ENCODE peak calls at places on chromosomes 11 and 22, in five cellular contexts. E is RWPE2; T is vagina; X is IMR-90; N is effector memory CD4-positive, alpha-beta T cell. V is an unnamed sample. For H3K27me3 and H3K36me3, the result is how much of the 10 kb centered on the place peaks cover.

GRCh38 chr11:31817054-31817620 is 6.0 kb upstream of the PAX6 start:
- DNase-seq in E (no peak), T (no peak), X (no peak), N (no peak), V (no peak)

GRCh38 chr22:44638966-44639739 is 62.9 kb upstream of the PRR5 start:
- DNase-seq in E (no peak), T (no peak), X (no peak), N (no peak), V (no peak)

GRCh38 chr11:106137758-106138157 is 60.3 kb downstream of the AASDHPPT start:
- DNase-seq in E (no peak), T (no peak), X (no peak), N (no peak), V (no peak)

GRCh38 chr11:68390315-68390714 is 70.2 kb upstream of the PPP6R3 start:
- DNase-seq in E (no peak), T (no peak), X (no peak), N (no peak), V (no peak)

GRCh38 chr11:10310301-10310841 is 5.5 kb downstream of the ADM start:
- DNase-seq in E (no peak), T (no peak), X (peak), N (no peak), V (no peak)

GRCh38 chr22:16807109-16807508 is 18.1 kb downstream of the XKR3 start:
- DNase-seq in E (no peak), T (no peak), X (no peak), N (no peak), V (no peak)

GRCh38 chr11:72652871-72653615 is 21.2 kb downstream of the PDE2A start:
- DNase-seq in E (no peak), T (no peak), X (no peak), N (no peak), V (no peak)

GRCh38 chr11:26276798-26277424 is 55.0 kb upstream of the ANO3 start:
- DNase-seq in E (no peak), T (no peak), X (peak), N (no peak), V (peak)

GRCh38 chr22:45632791-45633515 is 38.7 kb upstream of the ATXN10 start:
- DNase-seq in E (no peak), T (no peak), X (no peak), N (no peak), V (no peak)

GRCh38 chr11:11494348-11494747 is 127.5 kb downstream of the GALNT18 start:
- DNase-seq in E (no peak), T (no peak), X (no peak), N (no peak), V (no peak)

GRCh38 chr22:23969071-23969470 is 2.4 kb downstream of the DDTL start:
- DNase-seq in E (no peak), T (no peak), X (no peak), N (no peak), V (no peak)

GRCh38 chr11:47856186-47856585 is 8.0 kb upstream of the NUP160 start:
- DNase-seq in E (no peak), T (no peak), X (peak), N (no peak), V (no peak)

GRCh38 chr11:68321293-68322030 is 9.1 kb downstream of the LRP5 start:
- DNase-seq in E (no peak), T (no peak), X (no peak), N (no peak), V (no peak)

GRCh38 chr11:61784506-61784805 is 7.9 kb downstream of the TMEM258 start:
- DNase-seq in E (no peak), T (no peak), X (no peak), N (no peak), V (no peak)

GRCh38 chr11:76701701-76702100 is 31.2 kb upstream of the LRRC32 start:
- DNase-seq in E (no peak), T (no peak), X (peak), N (no peak), V (no peak)

GRCh38 chr11:69931994-69932910 is 113.0 kb upstream of the FGF3 start:
- DNase-seq in E (peak), T (no peak), X (no peak), N (no peak), V (no peak)

GRCh38 chr22:25406510-25407210 is 157.8 kb upstream of the GRK3 start:
- DNase-seq in E (no peak), T (no peak), X (no peak), N (no peak), V (no peak)

GRCh38 chr22:46763051-46763705 is 728 bp downstream of the TBC1D22A start:
- DNase-seq in E (no peak), T (no peak), X (peak), N (peak), V (peak)

GRCh38 chr11:117931331-117931950 is 2.2 kb upstream of the TMPRSS13 start:
- DNase-seq in E (peak), T (no peak), X (no peak), N (no peak), V (no peak)

GRCh38 chr22:47592791-47593190 is 830.3 kb downstream of the TBC1D22A start:
- DNase-seq in E (no peak), T (peak), X (no peak), N (no peak), V (no peak)

GRCh38 chr22:25153961-25154685 is 45.5 kb upstream of the CRYBB3 start:
- DNase-seq in E (peak), T (no peak), X (no peak), N (no peak), V (no peak)

GRCh38 chr11:64511966-64512365 is 79.1 kb upstream of the SLC22A12 start:
- DNase-seq in E (no peak), T (no peak), X (no peak), N (no peak), V (no peak)

GRCh38 chr11:119509969-119510401 is 87.0 kb upstream of the THY1 start:
- DNase-seq in E (no peak), T (no peak), X (peak), N (no peak), V (no peak)

GRCh38 chr11:72759468-72759867 is 7.3 kb upstream of the ARAP1 start:
- DNase-seq in E (no peak), T (no peak), X (no peak), N (no peak), V (no peak)

GRCh38 chr11:68314203-68314885 is 2.0 kb downstream of the LRP5 start:
- DNase-seq in E (no peak), T (no peak), X (no peak), N (no peak), V (no peak)

GRCh38 chr22:18023509-18024275 is 669 bp downstream of the MICAL3 start:
- DNase-seq in E (peak), T (no peak), X (peak), N (no peak), V (no peak)

GRCh38 chr22:18022851-18023250 is 1.5 kb downstream of the MICAL3 start:
- DNase-seq in E (no peak), T (no peak), X (no peak), N (no peak), V (no peak)

GRCh38 chr22:18021431-18021830 is 2.9 kb downstream of the MICAL3 start:
- DNase-seq in E (no peak), T (no peak), X (no peak), N (no peak), V (no peak)

GRCh38 chr22:18024956-18025720 is 777 bp upstream of the MICAL3 start:
- DNase-seq in E (no peak), T (no peak), X (no peak), N (no peak), V (no peak)

DNA sequence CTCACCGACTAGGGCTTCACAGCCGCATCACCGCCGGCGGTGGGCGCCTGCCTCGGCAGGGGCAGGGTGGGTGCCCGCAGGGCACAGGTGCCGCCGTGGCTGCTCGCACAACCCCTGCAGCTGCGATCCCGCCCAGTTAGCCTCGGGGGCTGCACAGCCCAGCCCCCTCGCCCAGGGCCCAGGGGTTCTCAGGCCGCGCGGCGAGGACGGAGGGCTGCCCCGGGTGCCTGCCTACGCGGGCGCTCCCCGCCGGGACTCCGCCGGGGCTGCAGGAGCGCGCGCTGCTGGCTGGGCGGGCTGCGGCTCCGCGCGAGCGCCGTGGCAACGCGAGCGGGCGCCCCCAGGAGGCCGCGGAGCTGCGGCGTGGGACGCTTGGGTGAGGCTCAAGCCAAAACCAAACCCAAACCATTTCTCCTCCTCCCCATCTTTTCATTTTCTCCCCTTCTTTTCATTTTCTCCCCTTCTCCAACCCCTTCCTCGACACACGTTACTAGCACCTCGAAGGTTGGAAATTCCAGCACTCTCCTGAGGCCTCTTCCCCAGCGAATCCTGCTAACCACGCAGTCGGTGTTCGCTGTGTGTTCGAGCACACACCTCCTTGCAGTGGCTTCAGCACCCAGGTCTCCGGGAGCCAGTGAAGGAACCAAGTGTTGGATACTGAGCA is at the start of gene MICAL3:
- DNase-seq in E (no peak), T (no peak), X (peak), N (peak), V (peak)
- H3K27ac ChIP-seq in E (peak), T (peak), X (peak), N (no peak), V (no peak)

DNA sequence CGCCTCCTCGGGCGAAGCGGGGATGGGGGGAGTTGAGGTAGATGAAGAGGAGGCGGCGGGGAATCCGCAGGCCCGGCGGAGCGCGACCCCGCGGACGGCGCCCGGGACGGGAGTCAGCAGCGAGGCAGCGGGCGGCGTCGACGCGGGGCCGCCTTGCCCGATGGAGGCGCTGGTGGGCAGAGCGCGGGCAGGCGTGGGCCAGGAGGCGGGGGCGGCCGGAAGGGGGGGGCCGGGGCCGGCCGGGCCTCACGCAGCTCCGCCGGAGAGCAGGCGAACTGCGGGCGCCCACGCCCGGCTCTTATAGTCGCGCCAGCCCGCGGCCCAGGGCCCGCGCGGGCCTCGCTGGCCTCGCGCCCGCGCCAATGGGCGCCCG is at the start of gene IGF2:
- DNase-seq in E (no peak), T (no peak), X (no peak), N (no peak), V (no peak)
- H3K27me3 ChIP-seq in E (half or more), T (under half), X (half or more), N (half or more), V (under half)

GRCh38 chr22:38070250-38070921 is 13.2 kb downstream of the PICK1 start:
- DNase-seq in E (no peak), T (no peak), X (no peak), N (no peak), V (no peak)

GRCh38 chr22:38067771-38068360 is 10.7 kb downstream of the PICK1 start:
- DNase-seq in E (peak), T (no peak), X (no peak), N (no peak), V (no peak)

GRCh38 chr22:38071421-38072321 is 12.3 kb downstream of the SLC16A8 start:
- DNase-seq in E (no peak), T (no peak), X (no peak), N (no peak), V (no peak)

GRCh38 chr22:38068641-38069371 is 11.6 kb downstream of the PICK1 start:
- DNase-seq in E (peak), T (no peak), X (no peak), N (no peak), V (no peak)

DNA sequence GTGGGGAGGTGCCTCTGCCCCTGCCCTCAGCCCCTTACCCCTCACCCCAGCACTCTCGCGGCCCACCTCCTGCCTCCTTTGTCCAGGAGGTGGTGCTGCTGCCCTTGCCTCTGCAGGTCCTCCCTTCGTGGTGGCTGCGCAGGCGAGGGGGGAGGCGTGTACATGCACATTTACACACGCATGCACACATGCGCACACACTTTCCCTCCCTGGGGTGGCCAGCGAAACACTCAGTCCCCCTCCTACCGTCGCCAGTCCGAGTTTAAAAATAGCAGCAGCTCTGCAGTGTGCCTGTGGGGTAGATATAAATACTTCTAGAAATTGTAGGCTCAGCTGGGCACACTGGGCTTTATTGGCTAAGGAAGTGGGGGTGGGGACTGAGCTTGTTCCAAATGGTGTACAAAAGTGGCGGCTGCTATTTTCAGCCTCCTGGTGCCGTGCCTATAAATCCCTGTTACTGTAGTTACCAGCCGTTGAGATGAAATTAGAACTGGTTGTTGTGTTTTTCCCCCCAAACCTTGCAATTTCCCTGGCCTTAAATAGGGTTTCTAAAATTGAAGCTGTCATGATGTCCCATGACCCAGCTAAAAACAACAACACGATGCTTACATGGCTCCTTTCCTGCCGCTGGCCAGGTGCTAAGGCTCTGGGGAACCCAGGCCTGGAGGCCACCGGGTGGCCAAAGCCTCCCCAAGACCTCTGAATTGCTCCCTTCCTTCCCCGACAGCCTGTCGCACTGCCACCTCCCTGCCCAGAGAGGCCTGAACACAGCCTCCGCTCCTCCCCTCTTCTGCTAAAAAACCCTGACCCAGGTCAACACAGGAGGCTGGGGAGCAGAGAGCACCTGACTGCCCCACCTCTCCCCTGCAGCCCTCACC is 12.4 kb downstream of the PICK1 start:
- DNase-seq in E (no peak), T (no peak), X (peak), N (no peak), V (no peak)
- H3K36me3 ChIP-seq in E (under half), T (under half), X (under half), N (half or more), V (under half)

GRCh38 chr11:121347094-121347493 is 54.5 kb downstream of the SC5D start:
- DNase-seq in E (no peak), T (no peak), X (no peak), N (no peak), V (no peak)

GRCh38 chr11:121348220-121348875 is 55.8 kb downstream of the SC5D start:
- DNase-seq in E (no peak), T (no peak), X (no peak), N (no peak), V (no peak)

GRCh38 chr11:121350314-121351046 is 57.9 kb downstream of the SC5D start:
- DNase-seq in E (no peak), T (no peak), X (no peak), N (no peak), V (no peak)

GRCh38 chr11:121349790-121350189 is 57.2 kb downstream of the SC5D start:
- DNase-seq in E (no peak), T (no peak), X (no peak), N (no peak), V (no peak)

DNA sequence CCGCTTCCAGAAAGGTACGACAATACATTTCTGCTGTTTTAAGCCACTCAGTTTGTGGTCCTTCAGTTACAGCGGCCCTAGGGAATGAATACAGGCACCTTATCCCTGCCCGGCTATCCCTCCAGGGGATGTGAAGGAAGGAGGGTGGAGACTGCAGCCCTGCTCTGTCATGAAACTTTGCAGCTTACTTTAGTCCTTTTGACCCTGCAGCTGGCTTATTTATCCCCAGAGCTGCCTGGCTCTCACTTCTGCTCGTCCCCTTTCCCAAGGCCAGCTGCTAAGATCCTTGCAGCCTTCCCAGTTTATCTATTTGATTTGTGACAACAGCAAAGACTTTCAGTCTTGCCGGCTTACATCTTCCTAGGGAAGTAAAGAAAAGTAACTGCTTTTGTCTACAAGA is 55.2 kb downstream of the SC5D start:
- DNase-seq in E (no peak), T (no peak), X (no peak), N (no peak), V (no peak)
- H3K27ac ChIP-seq in E (no peak), T (no peak), X (no peak), N (no peak), V (no peak)

GRCh38 chr11:134414036-134414731 is 2.1 kb upstream of the B3GAT1 start:
- DNase-seq in E (no peak), T (no peak), X (no peak), N (no peak), V (no peak)

GRCh38 chr11:134410766-134411165 is 1.3 kb downstream of the B3GAT1 start:
- DNase-seq in E (no peak), T (no peak), X (no peak), N (no peak), V (no peak)

GRCh38 chr11:134413334-134414035 is 1.4 kb upstream of the B3GAT1 start:
- DNase-seq in E (no peak), T (no peak), X (no peak), N (no peak), V (no peak)

GRCh38 chr11:134412508-134413333 is 679 bp upstream of the B3GAT1 start:
- DNase-seq in E (no peak), T (no peak), X (no peak), N (no peak), V (peak)

GRCh38 chr11:134411887-134412507 is at the start of gene B3GAT1:
- DNase-seq in E (no peak), T (no peak), X (no peak), N (no peak), V (no peak)
- H3K27me3 ChIP-seq in E (half or more), T (under half), X (under half), N (under half), V (under half)

DNA sequence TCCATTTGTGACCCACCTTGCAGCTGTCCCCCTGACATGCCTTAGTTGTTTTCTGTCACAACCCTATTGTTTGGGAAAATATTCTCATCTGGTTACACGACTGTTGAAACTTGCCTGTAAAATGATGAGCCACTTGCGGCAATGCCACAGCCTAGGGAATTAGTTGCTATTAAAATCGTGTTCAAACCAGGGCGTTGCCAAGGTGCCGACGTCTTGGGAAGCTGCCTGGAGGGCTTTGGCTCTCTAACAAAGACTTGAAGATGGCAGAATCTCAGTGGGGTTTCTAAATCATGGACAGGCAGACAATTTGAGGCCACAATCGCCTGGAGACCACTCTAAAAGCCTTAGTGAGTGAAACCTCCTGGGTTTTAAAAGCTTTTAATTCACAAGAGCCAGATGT is 117.3 kb upstream of the BMAL1 start:
- DNase-seq in E (no peak), T (no peak), X (no peak), N (no peak), V (no peak)
- H3K36me3 ChIP-seq in E (under half), T (under half), X (under half), N (under half), V (under half)

DNA sequence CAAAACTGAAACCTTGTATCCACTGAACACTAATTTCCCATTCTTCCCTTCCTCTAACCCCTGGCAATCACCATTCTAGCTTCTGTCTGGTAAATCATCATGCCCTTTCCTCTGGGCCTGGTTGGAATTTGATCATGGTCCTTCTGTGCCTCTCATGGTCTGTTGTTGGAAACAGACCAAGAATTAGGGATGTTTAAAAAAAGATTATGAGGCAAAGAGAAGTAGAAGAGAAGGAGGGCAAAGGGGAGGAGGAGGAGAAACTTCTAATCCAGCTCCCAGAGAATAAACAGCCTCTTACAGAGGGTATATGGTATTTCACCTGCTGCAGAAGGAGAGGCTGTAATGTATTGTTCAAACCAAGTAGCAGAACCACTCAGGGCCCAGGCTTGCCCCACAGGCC is 10.6 kb downstream of the BCO2 start:
- DNase-seq in E (no peak), T (no peak), X (no peak), N (no peak), V (no peak)
- H3K27ac ChIP-seq in E (no peak), T (no peak), X (no peak), N (no peak), V (no peak)

GRCh38 chr22:49138250-49138790 is 689.4 kb downstream of the BRD1 start:
- DNase-seq in E (no peak), T (peak), X (no peak), N (no peak), V (no peak)
- H3K27me3 ChIP-seq in E (under half), T (under half), X (under half), N (under half), V (under half)

GRCh38 chr11:986952-987305 is 49.6 kb downstream of the MUC6 start:
- DNase-seq in E (no peak), T (no peak), X (no peak), N (no peak), V (no peak)
- H3K36me3 ChIP-seq in E (half or more), T (under half), X (half or more), N (half or more), V (under half)

GRCh38 chr22:39466228-39467006 is 9.6 kb downstream of the MGAT3 start:
- DNase-seq in E (no peak), T (no peak), X (no peak), N (no peak), V (no peak)
- H3K27ac ChIP-seq in E (no peak), T (no peak), X (no peak), N (no peak), V (no peak)